ENCODE peak calls at places on chromosomes 3 and 15, in four cellular contexts. N is K562, I is GM12878, R is endothelial cell of umbilical vein. O is an unnamed sample.

GRCh38 chr15:31280037-31280830 is 46.4 kb upstream of the KLF13 start:
- DNase-seq in N (no peak), I (no peak), R (no peak), O (no peak)

GRCh38 chr3:47482411-47482810 is 6.7 kb upstream of the SCAP start:
- DNase-seq in N (peak; percentile 40), R (no peak), I (no peak), O (no peak)

GRCh38 chr15:85044251-85044853 is 62.7 kb downstream of the PDE8A start:
- DNase-seq in N (no peak), I (peak; percentile 44), R (peak; percentile 80), O (peak; percentile 80)

GRCh38 chr3:98734737-98735136 is 28.4 kb upstream of the ST3GAL6 start:
- DNase-seq in N (no peak), R (peak; percentile 74), I (no peak), O (no peak)

GRCh38 chr15:99432271-99433025 is 133.3 kb upstream of the MEF2A start:
- DNase-seq in R (no peak), I (no peak), N (no peak), O (no peak)

GRCh38 chr3:154552338-154552737 is 122.3 kb upstream of the GPR149 start:
- DNase-seq in N (no peak), I (no peak), R (no peak), O (no peak)

GRCh38 chr3:126127452-126127851 is 43.5 kb upstream of the SLC41A3 start:
- DNase-seq in R (no peak), N (no peak), I (no peak), O (no peak)

GRCh38 chr15:88908697-88909621 is 4.2 kb downstream of the MFGE8 start:
- DNase-seq in R (no peak), N (no peak), I (no peak), O (peak; percentile 73)

GRCh38 chr15:62770752-62771151 is 271.8 kb upstream of the TPM1 start:
- DNase-seq in I (no peak), N (no peak), R (no peak), O (peak; percentile 94)

GRCh38 chr15:60328852-60329443 is 68.8 kb downstream of the ANXA2 start:
- DNase-seq in R (peak; percentile 40), I (no peak), N (peak; percentile 55), O (peak; percentile 37)

GRCh38 chr3:169760479-169760878 is 4.4 kb downstream of the TERC start:
- DNase-seq in N (peak; percentile 18), R (no peak), I (no peak), O (peak; percentile 53)

GRCh38 chr3:111850481-111850880 is 8.6 kb upstream of the PHLDB2 start:
- DNase-seq in R (peak; percentile 69), N (no peak), I (no peak), O (peak; percentile 78)
- TF ChIP-seq FOS in R (no peak), N (no peak), I (no peak), O (no peak)

GRCh38 chr3:81470416-81470978 is 290.9 kb downstream of the GBE1 start:
- DNase-seq in N (no peak), I (no peak), R (no peak), O (no peak)

GRCh38 chr3:81476652-81477051 is 284.8 kb downstream of the GBE1 start:
- DNase-seq in R (no peak), N (no peak), I (no peak), O (no peak)

GRCh38 chr3:81477740-81478139 is 283.7 kb downstream of the GBE1 start:
- DNase-seq in N (no peak), R (no peak), I (no peak), O (no peak)

GRCh38 chr3:81468385-81468784 is 293.1 kb downstream of the GBE1 start:
- DNase-seq in R (no peak), I (no peak), N (no peak), O (no peak)

DNA sequence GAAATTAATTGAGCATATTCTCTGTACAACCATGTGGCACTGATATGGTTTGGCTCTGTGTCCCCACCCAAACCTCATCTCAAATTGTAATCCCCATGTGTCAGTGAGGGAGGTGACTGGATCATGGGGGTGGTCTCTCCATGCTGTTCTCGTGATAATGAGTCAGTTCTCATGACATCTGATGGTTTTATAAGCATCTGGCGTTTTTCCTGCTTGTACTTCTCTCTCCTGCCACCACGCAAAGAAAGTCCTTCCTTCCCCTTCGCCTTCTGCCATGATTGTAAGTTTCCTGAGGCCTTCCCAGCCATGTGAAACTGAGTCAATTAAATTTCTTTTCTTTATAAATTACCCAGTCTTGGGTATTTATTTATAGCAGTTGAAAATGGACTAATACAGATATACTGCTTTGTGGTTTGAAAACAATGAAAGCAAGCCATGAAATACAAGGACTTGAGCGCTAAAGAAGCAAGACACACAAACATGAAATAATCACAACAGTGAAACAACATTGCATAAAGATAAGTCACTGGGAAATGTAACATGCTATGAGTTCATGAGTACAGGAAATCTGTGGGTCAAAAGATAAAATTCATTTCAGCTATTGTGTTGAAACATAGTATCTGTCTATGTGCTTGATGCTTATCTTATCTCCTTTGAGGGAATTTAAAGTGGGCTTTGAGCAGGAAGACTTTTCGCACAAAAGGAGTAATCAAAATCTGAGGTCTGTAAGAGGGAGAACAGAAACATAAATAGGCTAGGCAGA is 288.7 kb downstream of the GBE1 start:
- DNase-seq in R (peak; percentile 92), I (no peak), N (no peak), O (no peak)
- TF ChIP-seq FOS in R (peak; percentile 43), I (no peak), N (no peak), O (no peak)

GRCh38 chr3:123442125-123442524 is 6.8 kb downstream of the ADCY5 start:
- DNase-seq in R (no peak), I (no peak), N (no peak), O (no peak)
- TF ChIP-seq FOS in R (no peak), I (no peak), N (no peak), O (no peak)

GRCh38 chr3:190532626-190533155 is 18.8 kb downstream of the IL1RAP start:
- DNase-seq in R (no peak), N (no peak), I (no peak), O (no peak)

GRCh38 chr3:190534986-190535385 is 21.1 kb downstream of the IL1RAP start:
- DNase-seq in R (peak; percentile 11), N (no peak), I (no peak), O (no peak)

GRCh38 chr3:190531406-190531805 is 17.5 kb downstream of the IL1RAP start:
- DNase-seq in N (no peak), I (no peak), R (no peak), O (peak; percentile 32)

GRCh38 chr3:190534386-190534785 is 20.5 kb downstream of the IL1RAP start:
- DNase-seq in I (no peak), R (peak; percentile 13), N (no peak), O (no peak)

DNA sequence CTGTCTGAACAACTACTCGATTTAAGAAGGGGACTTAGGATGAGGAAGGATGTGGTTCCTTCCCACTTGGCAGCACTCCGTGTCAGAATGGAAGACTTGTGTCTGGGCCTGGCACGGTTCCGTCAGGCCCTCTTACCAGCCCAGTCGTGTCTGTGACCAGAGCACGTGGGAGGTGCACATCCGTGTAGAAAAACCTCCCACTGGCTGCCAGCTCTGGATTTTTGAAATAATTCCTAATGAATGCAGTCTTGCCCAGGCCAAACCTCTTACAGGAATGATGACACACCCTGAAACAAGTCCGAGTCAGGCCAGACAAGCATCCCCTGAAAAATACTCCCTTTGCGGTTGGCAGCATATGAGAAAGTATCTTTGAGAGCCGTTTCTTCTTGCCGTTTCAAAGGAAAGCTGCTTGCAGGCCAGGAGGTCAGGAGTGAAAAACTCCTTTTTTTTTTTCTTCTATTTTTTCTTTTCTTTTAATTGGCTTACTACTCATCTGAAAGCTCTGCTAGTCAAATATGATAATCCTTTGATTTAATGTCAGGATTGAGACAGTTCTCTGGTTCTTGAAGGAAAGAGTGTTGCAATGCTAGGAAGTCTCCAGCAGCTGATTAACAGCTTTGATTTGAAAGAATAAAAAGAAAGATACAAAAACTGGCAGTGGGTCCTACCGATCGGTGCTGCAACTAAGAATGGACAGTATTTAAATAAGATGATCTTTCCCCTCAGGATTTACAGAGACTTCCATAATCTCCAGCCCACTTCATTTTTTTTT is 19.8 kb downstream of the IL1RAP start:
- DNase-seq in I (no peak), N (no peak), R (peak; percentile 56), O (peak; percentile 93)
- TF ChIP-seq FOS in I (no peak), N (no peak), R (peak; percentile 40), O (no peak)

GRCh38 chr15:49664706-49665105 is 43.9 kb downstream of the DTWD1 start:
- DNase-seq in N (no peak), R (no peak), I (no peak), O (no peak)
- TF ChIP-seq FOS in N (no peak), R (no peak), I (no peak), O (no peak)

DNA sequence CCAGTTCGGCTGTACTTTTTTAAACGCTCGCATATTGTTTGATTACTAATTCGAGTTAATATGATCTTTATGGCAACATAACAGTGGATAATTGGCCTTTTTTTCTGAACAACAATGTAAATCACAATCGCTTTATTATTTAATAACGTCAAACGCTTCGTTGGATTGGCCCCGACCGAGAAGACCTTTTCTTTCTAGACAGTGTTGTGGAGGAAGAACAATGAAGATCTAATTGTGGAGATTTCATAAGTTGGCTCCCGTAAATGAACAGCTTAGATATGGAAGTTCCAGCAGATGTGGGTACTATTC is 12.7 kb downstream of the SOX2 start:
- DNase-seq in I (no peak), R (no peak), N (no peak), O (no peak)
- TF ChIP-seq FOS in I (no peak), R (no peak), N (no peak), O (no peak)

GRCh38 chr3:146072824-146073223 is 88.2 kb downstream of the PLOD2 start:
- DNase-seq in I (no peak), N (no peak), R (no peak), O (peak; percentile 55)
- TF ChIP-seq FOS in I (no peak), N (no peak), R (no peak), O (no peak)

GRCh38 chr3:192801985-192802384 is 74.6 kb upstream of the FGF12 start:
- DNase-seq in R (no peak), I (no peak), N (no peak), O (no peak)

GRCh38 chr3:192804502-192804901 is 77.2 kb upstream of the FGF12 start:
- DNase-seq in R (no peak), N (no peak), I (no peak), O (no peak)

DNA sequence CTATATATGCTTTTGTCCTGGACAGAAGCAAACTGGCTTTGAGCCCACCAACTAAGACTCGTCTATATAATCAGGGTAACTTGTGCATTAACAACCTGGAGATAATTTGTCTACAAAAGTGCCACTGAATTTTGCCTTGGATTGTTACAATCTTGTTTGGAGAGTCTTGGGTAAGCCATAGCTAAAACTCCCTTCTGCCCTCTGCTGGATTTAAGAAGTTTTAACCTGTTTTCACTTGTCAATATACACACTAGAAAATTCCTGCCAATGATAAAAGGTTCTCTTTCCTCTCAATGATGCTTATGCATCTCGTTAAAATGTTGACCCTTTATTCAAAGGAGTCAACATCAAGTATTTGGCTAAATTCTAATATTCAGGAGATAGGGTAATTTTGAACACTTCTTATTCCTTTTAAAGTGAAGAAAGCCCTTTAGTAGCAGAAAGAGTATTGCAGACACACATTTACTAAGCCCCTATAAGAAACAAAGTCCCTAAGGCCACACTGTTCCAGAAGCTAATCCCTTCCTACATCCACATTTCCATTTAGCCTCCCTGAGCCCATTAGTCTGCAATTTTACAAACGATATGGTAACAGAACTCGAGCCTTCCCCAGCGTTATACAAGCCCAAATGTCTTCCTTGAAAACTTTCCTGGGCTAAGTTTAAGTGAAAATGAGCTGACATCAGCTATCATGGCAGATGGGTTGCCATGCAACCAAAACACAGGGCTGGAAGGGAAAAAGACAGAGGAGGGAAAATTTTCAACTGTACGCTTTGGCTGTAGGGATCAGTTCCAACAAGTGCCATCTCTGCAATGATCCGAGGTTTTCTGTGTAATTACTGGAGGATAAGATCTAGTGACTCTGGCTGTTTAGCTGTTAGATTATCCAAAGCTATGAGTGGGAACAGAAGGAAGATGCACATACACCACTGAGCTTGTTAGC is 75.9 kb upstream of the FGF12 start:
- DNase-seq in I (no peak), N (no peak), R (peak; percentile 49), O (peak; percentile 59)
- TF ChIP-seq FOS in I (no peak), N (no peak), R (no peak), O (no peak)

O was measured in IMR-90.